ENCODE peak calls at places on chromosomes 11 and 22, in nine cellular contexts. A, K, S, G, L, T, D, N and W are unnamed samples.

GRCh38 chr11:13128381-13128780 is 119.3 kb downstream of the RASSF10 start:
- DNase-seq in D (no peak), K (no peak), N (no peak), T (no peak), L (no peak), S (no peak), G (no peak), A (no peak), W (no peak)

GRCh38 chr22:38881464-38881871 is 9.5 kb upstream of the CBX6 start:
- DNase-seq in G (no peak), N (peak), S (peak), K (peak), L (no peak), D (peak), T (peak), A (peak), W (no peak)

GRCh38 chr11:76074178-76075112 is 131.9 kb downstream of the WNT11 start:
- DNase-seq in N (no peak), T (peak), G (no peak), A (no peak), D (peak), L (no peak), S (no peak), K (peak), W (no peak)

GRCh38 chr22:29194269-29194668 is 11.4 kb upstream of the EMID1 start:
- DNase-seq in A (no peak), D (no peak), T (no peak), S (no peak), L (no peak), K (no peak), N (no peak), G (no peak), W (no peak)

GRCh38 chr11:50098186-50098725 is 65.6 kb downstream of the OR4C45 start:
- DNase-seq in A (no peak), D (no peak), K (no peak), S (no peak), G (no peak), L (no peak), T (no peak), N (no peak), W (no peak)

GRCh38 chr11:33256031-33256807 is 962 bp upstream of the HIPK3 start:
- DNase-seq in N (no peak), K (no peak), A (no peak), S (no peak), L (peak), T (peak), G (no peak), D (peak), W (no peak)

GRCh38 chr11:102438311-102439062 is 14.1 kb downstream of the TMEM123 start:
- DNase-seq in L (no peak), N (no peak), D (no peak), K (no peak), T (no peak), A (no peak), G (peak), S (no peak), W (no peak)

GRCh38 chr11:288328-289144 is at the start of gene PGGHG:
- DNase-seq in K (peak), T (peak), A (peak), N (no peak), G (peak), D (peak), S (no peak), L (peak), W (no peak)

GRCh38 chr22:50445071-50445879 is 29.6 kb downstream of the SBF1 start:
- DNase-seq in S (no peak), D (no peak), L (peak), A (no peak), N (no peak), T (no peak), K (no peak), G (no peak), W (no peak)

GRCh38 chr11:124743050-124743449 is 3.3 kb downstream of the NRGN start:
- DNase-seq in N (no peak), A (no peak), S (no peak), K (no peak), G (no peak), D (no peak), L (no peak), T (no peak), W (no peak)

GRCh38 chr11:124746621-124747243 is 5.3 kb downstream of the VSIG2 start:
- DNase-seq in S (no peak), D (peak), T (peak), K (peak), A (no peak), G (peak), N (peak), L (peak), W (no peak)

GRCh38 chr11:124747406-124748099 is 4.5 kb downstream of the VSIG2 start:
- DNase-seq in K (no peak), S (no peak), A (no peak), G (no peak), L (no peak), T (no peak), D (no peak), N (no peak), W (no peak)

GRCh38 chr11:124745835-124746620 is 6.0 kb downstream of the VSIG2 start:
- DNase-seq in K (no peak), L (no peak), N (no peak), A (no peak), G (no peak), T (no peak), D (no peak), S (no peak), W (no peak)

DNA sequence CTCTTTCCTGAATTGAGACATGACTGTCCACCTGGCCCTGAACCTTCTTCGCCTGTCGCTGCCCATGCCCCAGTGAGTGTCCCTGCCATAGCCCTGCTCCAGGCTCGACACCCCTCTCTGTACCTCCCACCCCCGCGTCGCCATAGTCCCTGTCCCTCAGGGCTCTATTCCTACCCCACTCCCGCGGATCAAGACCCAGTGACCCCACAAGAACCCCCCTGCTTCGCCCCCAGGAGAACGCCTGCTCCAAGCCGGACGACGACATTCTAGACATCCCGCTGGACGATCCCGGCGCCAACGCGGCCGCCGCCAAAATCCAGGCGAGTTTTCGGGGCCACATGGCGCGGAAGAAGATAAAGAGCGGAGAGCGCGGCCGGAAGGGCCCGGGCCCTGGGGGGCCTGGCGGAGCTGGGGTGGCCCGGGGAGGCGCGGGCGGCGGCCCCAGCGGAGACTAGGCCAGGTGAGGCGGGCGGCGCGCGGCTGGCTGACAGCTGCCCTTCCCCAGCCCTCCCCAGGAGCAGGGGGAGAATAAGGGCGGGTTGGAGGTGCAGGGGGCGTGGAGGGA is 5.6 kb downstream of the NRGN start:
- DNase-seq in L (no peak), S (no peak), G (no peak), D (no peak), A (no peak), T (no peak), N (no peak), K (no peak), W (no peak)
- H3K4me3 ChIP-seq in L (no peak), S (peak), G (no peak), D (peak), A (no peak), T (no peak), N (peak), K (no peak), W (peak)

DNA sequence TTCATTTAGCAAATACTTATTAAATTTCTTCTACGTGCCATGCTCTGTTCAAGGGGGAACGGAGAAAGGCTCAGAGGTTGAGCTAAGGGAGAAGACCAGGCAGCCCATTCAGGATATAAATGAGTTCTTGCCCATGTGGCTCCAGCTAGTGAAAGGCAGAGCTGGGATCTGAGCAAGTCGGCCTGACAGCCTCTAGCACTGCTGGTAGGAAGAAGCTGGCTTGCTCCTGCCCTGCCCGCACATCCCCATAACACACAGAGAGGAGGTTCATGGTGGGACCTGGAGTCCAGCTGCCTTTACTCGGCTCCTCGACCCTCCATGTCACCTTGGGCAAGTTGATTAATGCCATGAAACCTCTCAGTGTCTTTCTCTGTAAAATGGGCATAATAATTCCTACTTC is 2.0 kb downstream of the SLC15A3 start:
- DNase-seq in A (no peak), L (no peak), N (no peak), G (peak), T (no peak), S (no peak), K (no peak), D (no peak), W (no peak)
- H3K4me3 ChIP-seq in A (peak), L (no peak), N (no peak), G (no peak), T (no peak), S (no peak), K (no peak), D (no peak), W (peak)

GRCh38 chr11:8917157-8917820 is 6.3 kb downstream of the AKIP1 start:
- DNase-seq in G (peak), A (peak), K (peak), D (peak), S (peak), T (peak), L (no peak), N (peak), W (peak)
- H3K4me3 ChIP-seq in G (no peak), A (peak), K (peak), D (peak), S (no peak), T (peak), L (no peak), N (peak), W (no peak)

DNA sequence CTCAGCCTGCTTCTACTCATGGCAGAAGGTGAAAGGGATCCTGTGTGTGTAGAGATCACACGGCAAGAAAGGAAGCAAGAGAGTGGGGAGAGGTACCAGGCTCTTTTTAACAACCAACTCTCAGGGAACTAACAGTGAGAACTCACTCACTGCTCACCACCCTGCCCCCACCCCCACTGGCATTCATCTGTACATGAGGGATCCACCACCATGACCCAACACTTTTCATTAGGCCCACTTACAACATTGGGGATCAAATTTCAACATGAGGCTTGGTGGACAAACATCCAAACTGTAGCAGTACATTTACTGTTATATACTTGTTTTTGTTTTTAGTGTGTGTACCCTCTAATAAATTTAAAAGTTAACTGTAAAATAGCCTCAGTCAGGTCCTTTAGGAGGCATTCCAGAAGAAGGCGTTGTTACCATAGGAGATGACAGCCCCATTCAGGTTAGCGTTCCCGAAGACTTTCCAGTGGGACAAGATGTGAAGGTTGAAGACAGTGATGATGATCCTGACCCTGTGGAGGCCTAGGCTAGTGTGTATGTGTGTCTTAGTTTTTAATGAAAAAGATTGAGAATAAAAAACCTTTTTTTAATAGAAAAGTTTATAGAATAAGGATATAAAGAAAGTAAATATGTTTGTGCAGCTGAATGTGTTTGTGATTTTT is 11.3 kb downstream of the CUL5 start:
- DNase-seq in G (no peak), T (peak), A (no peak), K (peak), S (no peak), D (peak), L (no peak), N (no peak), W (no peak)
- H3K4me3 ChIP-seq in G (no peak), T (no peak), A (no peak), K (no peak), S (no peak), D (no peak), L (no peak), N (no peak), W (no peak)

DNA sequence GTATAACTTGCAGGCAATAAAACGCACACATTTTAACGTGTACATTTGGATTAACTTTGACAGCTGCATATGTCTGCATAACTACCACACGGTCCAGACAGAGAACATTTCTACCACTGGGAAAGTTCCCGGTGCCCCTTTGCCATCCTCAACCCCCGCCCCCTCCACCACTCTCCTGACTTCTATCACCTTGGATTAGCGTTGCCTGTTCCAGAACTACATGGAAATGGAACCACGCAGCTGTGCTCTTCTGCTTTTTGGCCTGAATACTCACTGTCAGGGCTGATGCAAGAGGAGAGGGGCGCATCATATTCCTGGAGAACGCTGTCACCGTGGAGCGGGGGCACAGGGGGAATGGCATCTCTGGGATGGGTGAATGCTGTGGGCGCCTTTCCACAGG is 62.1 kb downstream of the LRP5 start:
- DNase-seq in A (no peak), D (peak), G (no peak), L (no peak), T (peak), N (no peak), K (peak), S (no peak), W (no peak)
- H3K4me3 ChIP-seq in A (peak), D (no peak), G (no peak), L (no peak), T (no peak), N (no peak), K (no peak), S (no peak), W (peak)

GRCh38 chr22:25027052-25027525 is 74.6 kb downstream of the KIAA1671 start:
- DNase-seq in S (no peak), D (no peak), L (no peak), N (no peak), A (no peak), G (no peak), T (no peak), K (no peak), W (no peak)
- H3K4me3 ChIP-seq in S (no peak), D (no peak), L (no peak), N (no peak), A (no peak), G (no peak), T (no peak), K (no peak), W (no peak)